ENCODE peak calls at places on chromosome 18, in seven cellular contexts. M is Peyer's patch; B is cardiac muscle cell; H is CD8-positive, alpha-beta T cell; Q is tibial artery; E is lung; A is pancreas. C is an unnamed sample. For H3K4me1, the result is how much of the 10 kb centered on the place peaks cover.

GRCh38 chr18:69444221-69444620 is 43.5 kb downstream of the DOK6 start:
- DNase-seq in H (no peak), E (no peak), M (no peak), Q (no peak), B (peak), A (no peak), C (no peak)

GRCh38 chr18:905307-905947 is 756 bp downstream of the ADCYAP1 start:
- DNase-seq in M (no peak), B (no peak), H (no peak), Q (no peak), A (no peak), E (no peak), C (no peak)

GRCh38 chr18:37565985-37566478 is 434 bp upstream of the CELF4 start:
- DNase-seq in E (no peak), H (no peak), B (peak), Q (no peak), A (peak), M (peak), C (no peak)

GRCh38 chr18:79796016-79796415 is 1.7 kb upstream of the KCNG2 start:
- DNase-seq in H (no peak), Q (no peak), A (no peak), M (peak), B (peak), E (no peak), C (no peak)

GRCh38 chr18:22170421-22171262 is 1.3 kb downstream of the GATA6 start:
- DNase-seq in H (no peak), M (peak), A (peak), E (peak), B (peak), Q (no peak), C (no peak)

GRCh38 chr18:11887305-11888262 is 20.5 kb downstream of the MPPE1 start:
- DNase-seq in B (no peak), E (no peak), A (no peak), Q (peak), M (no peak), H (no peak), C (no peak)

GRCh38 chr18:33831424-33831823 is 253.4 kb downstream of the ASXL3 start:
- DNase-seq in M (no peak), B (no peak), A (no peak), Q (no peak), H (no peak), E (no peak), C (no peak)

GRCh38 chr18:2223859-2224258 is 347.4 kb downstream of the METTL4 start:
- DNase-seq in H (no peak), M (no peak), Q (no peak), A (no peak), E (no peak), B (peak), C (no peak)

GRCh38 chr18:62450546-62451395 is 72.1 kb upstream of the ZCCHC2 start:
- DNase-seq in A (peak), H (no peak), E (peak), Q (peak), B (peak), M (peak), C (no peak)

GRCh38 chr18:323253-323622 is 55.4 kb upstream of the THOC1 start:
- DNase-seq in E (no peak), Q (no peak), H (no peak), A (no peak), M (no peak), B (peak), C (no peak)

GRCh38 chr18:44637210-44638051 is 43.3 kb upstream of the SETBP1 start:
- DNase-seq in A (no peak), M (no peak), H (no peak), B (no peak), E (no peak), Q (no peak), C (no peak)

GRCh38 chr18:48326901-48327675 is 82.1 kb downstream of the ZBTB7C start:
- DNase-seq in Q (peak), M (no peak), E (no peak), H (no peak), A (no peak), B (peak), C (no peak)

GRCh38 chr18:4510709-4511108 is 55.6 kb upstream of the DLGAP1 start:
- DNase-seq in A (no peak), E (no peak), Q (no peak), B (peak), M (peak), H (no peak), C (peak)

GRCh38 chr18:13455470-13455869 is 236.9 kb downstream of the LDLRAD4 start:
- DNase-seq in M (no peak), E (no peak), B (no peak), H (no peak), A (no peak), Q (peak), C (peak)

GRCh38 chr18:34999734-35000397 is 41.3 kb upstream of the MAPRE2 start:
- DNase-seq in H (no peak), E (no peak), A (no peak), Q (no peak), B (no peak), M (no peak), C (no peak)

GRCh38 chr18:60027397-60027796 is 127.6 kb downstream of the PMAIP1 start:
- DNase-seq in A (no peak), H (no peak), E (no peak), M (no peak), Q (no peak), B (no peak), C (no peak)

GRCh38 chr18:27750014-27750413 is 426.9 kb downstream of the CDH2 start:
- DNase-seq in M (no peak), B (peak), Q (no peak), A (peak), E (no peak), H (no peak), C (no peak)

GRCh38 chr18:56890632-56891031 is 239.5 kb downstream of the WDR7 start:
- DNase-seq in M (no peak), B (peak), A (no peak), H (no peak), E (no peak), Q (no peak), C (no peak)

GRCh38 chr18:21000667-21001066 is 110.9 kb downstream of the ROCK1 start:
- DNase-seq in Q (no peak), M (no peak), E (no peak), H (no peak), B (peak), A (no peak), C (no peak)

GRCh38 chr18:8802031-8802679 is 96.8 kb downstream of the MTCL1 start:
- DNase-seq in H (no peak), A (no peak), Q (no peak), M (no peak), B (no peak), E (no peak), C (no peak)

GRCh38 chr18:48452863-48453323 is 43.7 kb upstream of the ZBTB7C start:
- DNase-seq in E (no peak), M (peak), A (no peak), B (peak), H (no peak), Q (peak), C (no peak)

GRCh38 chr18:36809590-36810381 is 19.0 kb downstream of the TPGS2 start:
- DNase-seq in Q (no peak), M (no peak), H (no peak), A (peak), E (peak), B (peak), C (peak)

GRCh38 chr18:23528580-23529472 is 25.5 kb downstream of the RMC1 start:
- DNase-seq in H (no peak), B (peak), Q (peak), M (no peak), E (no peak), A (peak), C (no peak)

GRCh38 chr18:79949571-79950439 is 1.6 kb downstream of the SLC66A2 start:
- DNase-seq in Q (peak), H (no peak), M (peak), A (no peak), B (no peak), E (no peak), C (no peak)

GRCh38 chr18:7205346-7205745 is 25.5 kb upstream of the LRRC30 start:
- DNase-seq in Q (no peak), M (no peak), A (no peak), B (peak), E (no peak), H (no peak), C (no peak)

GRCh38 chr18:21242141-21243040 is at the start of gene GREB1L:
- DNase-seq in Q (peak), A (peak), E (no peak), B (peak), M (peak), H (no peak), C (peak)

GRCh38 chr18:55002261-55002660 is 43.0 kb upstream of the CCDC68 start:
- DNase-seq in M (no peak), B (no peak), A (no peak), Q (no peak), E (no peak), H (no peak), C (no peak)

GRCh38 chr18:48529796-48530195 is 9.0 kb upstream of the CTIF start:
- DNase-seq in E (no peak), H (no peak), Q (no peak), B (peak), M (no peak), A (no peak), C (no peak)

GRCh38 chr18:6810191-6810590 is 80.7 kb downstream of the ARHGAP28 start:
- DNase-seq in A (no peak), E (no peak), M (no peak), B (peak), H (no peak), Q (no peak), C (no peak)

GRCh38 chr18:31227497-31228229 is 65.0 kb upstream of the DSC1 start:
- DNase-seq in H (no peak), B (peak), M (no peak), A (no peak), Q (no peak), E (no peak), C (no peak)

GRCh38 chr18:76064998-76065397 is 430.0 kb downstream of the ZNF516 start:
- DNase-seq in A (no peak), E (no peak), H (no peak), B (no peak), Q (no peak), M (no peak), C (no peak)

GRCh38 chr18:22439447-22439846 is 21.7 kb upstream of the CTAGE1 start:
- DNase-seq in Q (no peak), A (no peak), M (no peak), H (no peak), B (peak), E (no peak), C (no peak)

GRCh38 chr18:72504866-72505265 is 39.3 kb downstream of the CBLN2 start:
- DNase-seq in E (no peak), A (no peak), Q (no peak), B (no peak), H (no peak), M (no peak), C (no peak)

GRCh38 chr18:27860011-27860410 is 316.9 kb downstream of the CDH2 start:
- DNase-seq in Q (no peak), B (no peak), A (no peak), E (no peak), H (no peak), M (no peak), C (no peak)

GRCh38 chr18:59556265-59556664 is 141.0 kb downstream of the CCBE1 start:
- DNase-seq in H (no peak), M (no peak), B (peak), Q (no peak), E (no peak), A (no peak), C (no peak)

GRCh38 chr18:34875150-34875549 is 165.1 kb downstream of the DTNA start:
- DNase-seq in B (no peak), E (no peak), Q (no peak), H (no peak), M (no peak), A (no peak), C (no peak)

GRCh38 chr18:79882522-79883241 is 68.8 kb downstream of the SLC66A2 start:
- DNase-seq in A (no peak), B (no peak), M (no peak), H (no peak), E (no peak), Q (no peak), C (no peak)

GRCh38 chr18:58360324-58360723 is 268.6 kb downstream of the ALPK2 start:
- DNase-seq in M (no peak), H (no peak), E (no peak), A (no peak), Q (no peak), B (no peak), C (no peak)

GRCh38 chr18:58363767-58364540 is 264.9 kb downstream of the ALPK2 start:
- DNase-seq in A (no peak), M (no peak), E (no peak), B (peak), Q (no peak), H (no peak), C (no peak)

GRCh38 chr18:58361212-58361611 is 267.7 kb downstream of the ALPK2 start:
- DNase-seq in E (no peak), A (no peak), Q (no peak), H (no peak), B (peak), M (no peak), C (no peak)

GRCh38 chr18:58362829-58363231 is 266.1 kb downstream of the ALPK2 start:
- DNase-seq in H (no peak), B (no peak), E (no peak), Q (no peak), A (no peak), M (no peak), C (no peak)

DNA sequence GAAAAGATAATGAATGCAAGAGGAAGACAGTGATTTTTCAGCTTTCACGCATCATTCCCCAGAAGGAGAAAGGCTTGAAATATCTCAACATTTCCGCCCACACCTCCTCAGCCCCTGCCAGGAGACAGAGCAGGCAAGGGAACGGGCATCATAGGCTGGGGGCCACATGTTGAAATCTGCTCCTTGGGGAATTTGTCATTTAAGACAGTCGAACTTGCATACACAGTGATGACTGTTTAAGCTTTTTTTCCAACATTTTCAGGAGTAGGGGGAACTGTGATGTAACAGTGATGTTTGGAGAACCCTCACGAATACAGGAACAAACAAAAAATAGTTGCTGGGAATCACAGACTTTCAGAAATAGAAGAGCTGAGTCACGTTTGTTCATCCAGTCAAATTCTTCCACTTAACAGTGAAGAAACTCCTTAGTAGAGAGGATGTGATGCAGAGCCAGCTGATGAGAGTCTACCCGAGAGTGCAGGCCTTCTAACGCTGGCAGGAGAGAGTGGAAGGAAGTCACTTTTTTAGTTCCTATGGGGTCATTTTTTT is 266.8 kb downstream of the ALPK2 start:
- DNase-seq in H (no peak), E (no peak), Q (no peak), A (no peak), B (peak), M (no peak), C (no peak)
- H3K4me1 ChIP-seq in H (under half), E (under half), Q (under half), A (under half), B (under half), M (under half), C (under half)

GRCh38 chr18:77108821-77109692 is 23.5 kb downstream of the MBP start:
- DNase-seq in M (no peak), H (no peak), A (no peak), Q (peak), E (no peak), B (no peak), C (no peak)

GRCh38 chr18:77105680-77106079 is 26.9 kb downstream of the MBP start:
- DNase-seq in A (no peak), H (no peak), E (no peak), Q (no peak), B (no peak), M (no peak), C (no peak)

GRCh38 chr18:77106331-77106730 is 26.3 kb downstream of the MBP start:
- DNase-seq in A (no peak), E (no peak), Q (no peak), M (no peak), B (peak), H (peak), C (peak)

GRCh38 chr18:77110400-77110799 is 22.2 kb downstream of the MBP start:
- DNase-seq in B (no peak), H (no peak), E (no peak), A (no peak), Q (no peak), M (no peak), C (no peak)

GRCh38 chr18:77108001-77108692 is 24.4 kb downstream of the MBP start:
- DNase-seq in Q (peak), H (no peak), M (no peak), B (peak), A (no peak), E (no peak), C (peak)
- H3K4me1 ChIP-seq in Q (under half), H (half or more), M (under half), B (under half), A (under half), E (under half), C (half or more)

DNA sequence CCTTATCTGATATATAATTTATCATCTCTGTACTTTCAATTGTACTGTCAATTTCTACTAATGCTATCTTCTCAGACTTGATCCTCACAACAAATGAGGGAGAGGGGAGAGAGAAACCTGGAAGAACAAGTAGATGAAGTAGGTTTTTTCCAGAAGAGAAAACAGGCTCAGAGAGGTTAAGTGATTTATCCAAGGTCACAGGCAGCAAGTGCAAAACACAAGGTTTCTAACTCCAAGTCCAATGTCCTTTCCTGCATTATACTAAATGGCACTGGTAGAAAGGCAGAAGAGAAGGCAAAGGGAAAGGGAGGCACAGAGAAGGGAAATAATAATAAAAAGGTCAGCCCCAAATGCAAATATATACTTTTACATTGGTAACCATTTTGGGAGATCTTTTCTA is 7.5 kb downstream of the MEX3C start:
- DNase-seq in Q (no peak), H (no peak), M (no peak), B (no peak), A (no peak), E (no peak), C (no peak)
- H3K4me1 ChIP-seq in Q (under half), H (half or more), M (under half), B (under half), A (under half), E (under half), C (half or more)

DNA sequence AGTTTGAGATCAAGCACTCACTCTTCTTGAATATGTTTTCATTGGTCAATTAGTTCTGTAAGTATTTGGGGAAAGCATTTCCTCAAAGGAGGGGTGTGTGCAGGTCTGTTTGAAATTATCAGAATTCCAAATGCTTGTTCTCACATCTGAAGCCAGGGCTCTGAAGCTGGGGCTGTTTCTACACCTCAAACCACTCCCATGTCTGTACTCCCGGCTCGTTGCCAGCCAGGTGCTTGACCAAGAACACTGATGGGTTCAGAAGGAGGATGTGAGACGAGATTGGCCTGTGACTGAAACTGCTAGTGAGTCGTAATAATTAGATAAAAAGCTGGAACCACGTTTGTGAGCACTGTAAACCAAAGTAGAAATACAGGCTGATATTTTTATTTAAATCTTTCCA is 356.5 kb upstream of the SALL3 start:
- DNase-seq in B (no peak), H (no peak), E (peak), M (peak), Q (peak), A (no peak), C (no peak)
- H3K4me1 ChIP-seq in B (under half), H (under half), E (under half), M (under half), Q (under half), A (under half), C (under half)

GRCh38 chr18:77107218-77107815 is 25.3 kb downstream of the MBP start:
- DNase-seq in A (no peak), H (no peak), Q (no peak), E (no peak), M (no peak), B (peak), C (no peak)
- H3K4me1 ChIP-seq in A (under half), H (half or more), Q (under half), E (under half), M (under half), B (under half), C (half or more)

DNA sequence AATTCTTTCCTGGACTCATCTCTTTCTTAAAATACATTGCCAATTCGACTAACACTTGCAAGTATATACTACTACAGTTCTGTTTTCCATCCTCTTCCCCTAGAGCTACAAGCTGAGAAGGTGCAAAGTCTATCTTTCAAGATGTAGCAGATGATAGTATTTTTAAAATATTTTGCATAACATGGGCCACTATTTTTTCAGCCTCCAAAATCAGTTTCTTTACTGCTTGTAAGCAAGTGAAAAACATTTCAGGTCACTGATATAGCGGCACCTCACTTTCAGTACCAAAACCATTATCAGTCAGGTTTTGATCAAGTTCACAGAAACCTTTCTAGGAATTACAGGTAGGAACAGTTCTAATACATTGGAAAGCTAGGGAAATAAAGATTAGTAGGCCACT is 196.4 kb upstream of the CDH20 start:
- DNase-seq in Q (no peak), M (no peak), E (no peak), H (no peak), A (no peak), B (no peak), C (no peak)
- H3K4me1 ChIP-seq in Q (under half), M (under half), E (under half), H (under half), A (under half), B (under half), C (under half)